ENCODE peak calls at places on chromosome 22, in seven cellular contexts. E, U, W, I, Y, C and K are unnamed samples.

GRCh38 chr22:45731041-45731797 is 59.6 kb downstream of the ATXN10 start:
- DNase-seq in E (no peak), U (no peak), W (no peak), I (no peak), Y (no peak), C (no peak), K (no peak)

GRCh38 chr22:27345681-27346080 is 455.9 kb downstream of the MN1 start:
- DNase-seq in E (no peak), U (no peak), W (no peak), I (no peak), Y (no peak), C (no peak), K (no peak)

GRCh38 chr22:20080445-20080775 is 369 bp downstream of the DGCR8 start:
- DNase-seq in E (peak; percentile 62), U (peak; percentile 54), W (peak; percentile 73), I (peak; percentile 11), Y (peak; percentile 61), C (peak; percentile 73), K (no peak)

GRCh38 chr22:30426395-30427353 is 1.1 kb downstream of the MTFP1 start:
- DNase-seq in E (peak; percentile 92), U (peak; percentile 68), W (peak; percentile 86), I (peak; percentile 56), Y (peak; percentile 70), C (peak; percentile 85), K (peak; percentile 87)

GRCh38 chr22:36339171-36340065 is 48.3 kb downstream of the MYH9 start:
- DNase-seq in E (no peak), U (no peak), W (no peak), I (no peak), Y (no peak), C (no peak), K (no peak)

GRCh38 chr22:23068096-23068831 is 2.1 kb upstream of the GNAZ start:
- DNase-seq in E (peak; percentile 22), U (peak; percentile 11), W (no peak), I (no peak), Y (peak; percentile 15), C (no peak), K (no peak)

GRCh38 chr22:37075046-37075445 is 23.5 kb downstream of the KCTD17 start:
- DNase-seq in E (no peak), U (no peak), W (no peak), I (no peak), Y (no peak), C (no peak), K (no peak)

GRCh38 chr22:39627865-39628562 is 57.5 kb downstream of the CACNA1I start:
- DNase-seq in E (no peak), U (no peak), W (no peak), I (no peak), Y (no peak), C (no peak), K (no peak)

GRCh38 chr22:35330258-35330861 is 30.7 kb downstream of the TOM1 start:
- DNase-seq in E (peak; percentile 63), U (peak; percentile 89), W (peak; percentile 85), I (no peak), Y (peak; percentile 87), C (no peak), K (peak; percentile 47)

GRCh38 chr22:36152088-36152487 is 8.5 kb downstream of the APOL3 start:
- DNase-seq in E (no peak), U (no peak), W (no peak), I (no peak), Y (no peak), C (no peak), K (no peak)

GRCh38 chr22:40107756-40108437 is 69.8 kb upstream of the TNRC6B start:
- DNase-seq in E (peak; percentile 33), U (peak; percentile 27), W (no peak), I (no peak), Y (no peak), C (peak; percentile 48), K (peak; percentile 19)

GRCh38 chr22:21568207-21569075 is 927 bp downstream of the UBE2L3 start:
- DNase-seq in E (no peak), U (no peak), W (no peak), I (no peak), Y (no peak), C (peak; percentile 43), K (no peak)

GRCh38 chr22:37287550-37287951 is 5.2 kb downstream of the CYTH4 start:
- DNase-seq in E (no peak), U (no peak), W (no peak), I (no peak), Y (no peak), C (no peak), K (no peak)

GRCh38 chr22:19183216-19183615 is 4.7 kb upstream of the SLC25A1 start:
- DNase-seq in E (no peak), U (no peak), W (no peak), I (no peak), Y (no peak), C (no peak), K (no peak)

GRCh38 chr22:21868651-21869050 is 1.2 kb upstream of the MAPK1 start:
- DNase-seq in E (no peak), U (no peak), W (no peak), I (no peak), Y (no peak), C (no peak), K (no peak)

GRCh38 chr22:48586799-48587185 is 1240.9 kb downstream of the BRD1 start:
- DNase-seq in E (no peak), U (no peak), W (no peak), I (no peak), Y (no peak), C (no peak), K (no peak)
- H3K9me3 ChIP-seq in E (no peaks in the 10 kb centered on the region), U (no peaks in the 10 kb centered on the region), W (no peaks in the 10 kb centered on the region), I (no peaks in the 10 kb centered on the region), Y (no peaks in the 10 kb centered on the region), C (no peaks in the 10 kb centered on the region), K (no peaks in the 10 kb centered on the region)

DNA sequence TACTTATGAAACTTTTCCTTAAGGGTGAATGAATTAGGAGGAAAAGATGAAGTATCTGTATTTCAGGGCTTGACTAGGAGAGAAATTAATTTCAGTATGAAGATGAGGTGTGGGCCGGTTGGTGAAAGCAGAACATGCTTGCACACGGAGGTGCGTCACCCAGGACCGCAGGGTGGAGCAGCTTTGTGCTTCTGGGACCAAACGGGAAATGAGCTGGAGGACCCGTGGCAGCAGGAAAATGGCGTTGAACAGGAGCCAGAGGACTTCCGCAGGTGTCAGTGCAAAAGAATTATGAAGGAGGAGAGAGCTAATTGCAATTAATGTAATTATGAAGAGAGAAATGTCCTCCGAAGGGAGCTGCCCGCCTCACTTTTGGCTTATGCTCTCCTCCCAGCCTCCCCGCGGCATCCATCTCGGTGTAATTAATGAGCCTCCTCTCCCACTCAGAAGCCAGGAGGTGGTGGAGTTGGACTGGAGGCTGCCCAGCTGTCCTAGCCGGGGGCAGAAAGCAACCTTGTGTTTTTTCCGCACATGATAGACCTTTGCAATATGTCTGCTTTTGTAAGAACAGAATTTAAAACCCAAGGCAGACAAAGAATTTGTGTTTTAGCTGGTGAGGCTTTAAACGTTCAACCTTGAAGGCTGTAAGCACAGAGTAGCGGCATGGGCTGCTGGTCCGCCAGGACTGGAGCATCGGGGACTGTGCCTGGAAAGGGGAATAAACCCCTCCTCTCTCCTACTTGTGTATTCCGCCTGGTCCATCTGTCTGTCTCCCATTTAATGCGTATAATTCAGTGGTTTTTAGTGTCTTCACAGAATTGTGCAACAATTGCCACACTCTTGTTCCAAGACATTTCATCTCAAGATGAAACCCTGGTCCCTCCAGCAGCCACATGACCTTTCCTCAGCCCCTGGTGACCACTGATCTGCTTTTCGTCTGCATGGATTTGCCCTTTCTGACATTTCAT is 180.7 kb downstream of the TBC1D22A start:
- DNase-seq in E (no peak), U (peak; percentile 35), W (peak; percentile 66), I (no peak), Y (no peak), C (no peak), K (no peak)
- H3K4me3 ChIP-seq in E (no peak overlapping the region), U (no peak overlapping the region), W (no peak overlapping the region), I (peak overlapping the region; percentile 0), Y (no peak overlapping the region), C (no peak overlapping the region), K (no peak overlapping the region)

GRCh38 chr22:33697640-33698039 is 222.6 kb downstream of the LARGE1 start:
- DNase-seq in E (no peak), U (no peak), W (no peak), I (no peak), Y (no peak), C (no peak), K (no peak)
- H3K27ac ChIP-seq in E (no peak overlapping the region), U (no peak overlapping the region), W (no peak overlapping the region), I (no peak overlapping the region), Y (no peak overlapping the region), C (no peak overlapping the region), K (no peak overlapping the region)

DNA sequence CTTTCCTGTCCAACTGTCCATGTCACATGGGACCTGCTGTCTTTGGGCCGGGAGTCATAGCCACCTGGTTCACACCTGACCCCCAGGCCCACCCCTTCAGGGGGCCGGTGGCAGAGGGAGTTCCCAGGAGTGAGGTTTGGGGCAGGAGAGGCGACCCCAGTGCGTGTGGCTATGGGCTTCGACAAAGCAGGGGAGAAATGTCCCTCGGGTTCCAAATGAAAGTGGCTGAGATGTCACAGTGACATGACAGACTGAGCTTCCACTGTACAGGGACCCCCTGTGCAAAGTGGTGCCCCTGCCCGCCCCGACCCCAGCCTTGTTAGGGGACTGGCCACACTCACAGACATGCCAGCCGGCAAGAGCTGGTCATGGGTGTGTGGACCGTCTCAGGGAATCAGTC is 1297.0 kb downstream of the BRD1 start:
- DNase-seq in E (no peak), U (no peak), W (no peak), I (no peak), Y (no peak), C (no peak), K (no peak)
- H3K9me3 ChIP-seq in E (no peaks in the 10 kb centered on the region), U (no peaks in the 10 kb centered on the region), W (no peaks in the 10 kb centered on the region), I (no peaks in the 10 kb centered on the region), Y (no peaks in the 10 kb centered on the region), C (no peaks in the 10 kb centered on the region), K (no peaks in the 10 kb centered on the region)

GRCh38 chr22:41300661-41301060 is 664 bp upstream of the ZC3H7B start:
- DNase-seq in E (no peak), U (no peak), W (no peak), I (no peak), Y (no peak), C (no peak), K (no peak)
- H3K4me3 ChIP-seq in E (peak overlapping the region; percentile 70), U (no peak overlapping the region), W (peak overlapping the region; percentile 97), I (peak overlapping the region; percentile 99), Y (peak overlapping the region; percentile 86), C (peak overlapping the region; percentile 97), K (peak overlapping the region; percentile 22)

DNA sequence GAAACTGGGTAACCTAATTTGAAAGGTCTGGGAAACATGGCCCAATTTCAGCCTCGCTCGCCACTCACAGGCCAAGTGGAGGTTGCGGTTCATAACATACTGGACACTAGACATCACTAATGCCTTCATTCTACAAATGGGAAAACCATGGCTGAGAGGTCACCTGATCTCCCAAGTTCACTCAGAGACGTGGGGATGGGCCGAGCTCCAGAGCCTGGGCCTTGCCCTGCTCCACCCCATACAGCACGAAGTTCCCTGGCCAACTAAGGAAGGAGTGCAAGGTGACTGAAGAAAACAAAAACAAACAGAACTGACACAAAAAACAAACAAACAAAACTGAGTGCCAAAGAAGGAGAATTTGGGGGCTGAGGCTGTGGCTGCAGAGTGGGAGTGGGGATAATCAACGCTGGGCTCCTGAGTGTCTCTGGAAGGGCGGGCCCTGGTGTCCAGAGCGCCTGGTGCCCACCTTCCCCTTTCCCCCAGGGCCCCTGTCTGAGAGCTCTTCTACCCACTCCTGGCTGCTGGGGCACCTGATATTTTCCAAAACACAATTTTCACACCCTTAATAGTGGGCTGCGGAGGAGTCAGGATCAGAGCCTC is 46.5 kb upstream of the ADA2 start:
- DNase-seq in E (no peak), U (no peak), W (no peak), I (no peak), Y (no peak), C (no peak), K (no peak)
- H3K27ac ChIP-seq in E (no peak overlapping the region), U (no peak overlapping the region), W (no peak overlapping the region), I (no peak overlapping the region), Y (no peak overlapping the region), C (no peak overlapping the region), K (no peak overlapping the region)